ENCODE peak calls at places on chromosomes 11 and 22, in ten cellular contexts. One of them, this sample, is unnamed.

GRCh38 chr11:21588754-21589153 is 604.1 kb upstream of the ANO5 start:
- DNase-seq in heart right ventricle: no peak
- DNase-seq in tibial nerve: no peak
- DNase-seq in lung: no peak
- DNase-seq in fibroblast of lung: no peak
- DNase-seq in PC-3: no peak
- DNase-seq in sigmoid colon: no peak
- DNase-seq in astrocyte: no peak
- DNase-seq in thoracic aorta: no peak
- DNase-seq in aorta: no peak
- DNase-seq in this sample: no peak

GRCh38 chr11:17012712-17013547 is 1.3 kb downstream of the PLEKHA7 start:
- DNase-seq in heart right ventricle: peak; percentile 49
- DNase-seq in tibial nerve: no peak
- DNase-seq in lung: peak; percentile 46
- DNase-seq in fibroblast of lung: peak; percentile 72
- DNase-seq in PC-3: peak; percentile 94
- DNase-seq in sigmoid colon: peak; percentile 74
- DNase-seq in astrocyte: peak; percentile 71
- DNase-seq in thoracic aorta: no peak
- DNase-seq in aorta: peak; percentile 63
- DNase-seq in this sample: no peak

GRCh38 chr11:85756401-85757200 is 54.3 kb downstream of the SYTL2 start:
- DNase-seq in heart right ventricle: no peak
- DNase-seq in tibial nerve: no peak
- DNase-seq in lung: no peak
- DNase-seq in fibroblast of lung: no peak
- DNase-seq in PC-3: peak; percentile 19
- DNase-seq in sigmoid colon: no peak
- DNase-seq in astrocyte: no peak
- DNase-seq in thoracic aorta: no peak
- DNase-seq in aorta: no peak
- DNase-seq in this sample: no peak

GRCh38 chr11:45079075-45079444 is 67.4 kb upstream of the PRDM11 start:
- DNase-seq in heart right ventricle: no peak
- DNase-seq in tibial nerve: no peak
- DNase-seq in lung: no peak
- DNase-seq in fibroblast of lung: no peak
- DNase-seq in PC-3: no peak
- DNase-seq in sigmoid colon: peak; percentile 88
- DNase-seq in astrocyte: no peak
- DNase-seq in thoracic aorta: no peak
- DNase-seq in aorta: no peak
- DNase-seq in this sample: no peak

GRCh38 chr11:20276661-20277000 is 86.9 kb upstream of the HTATIP2 start:
- DNase-seq in heart right ventricle: no peak
- DNase-seq in tibial nerve: no peak
- DNase-seq in lung: no peak
- DNase-seq in fibroblast of lung: no peak
- DNase-seq in PC-3: no peak
- DNase-seq in sigmoid colon: no peak
- DNase-seq in astrocyte: no peak
- DNase-seq in thoracic aorta: no peak
- DNase-seq in aorta: no peak
- DNase-seq in this sample: no peak

GRCh38 chr11:130124096-130124495 is 35.5 kb upstream of the ST14 start:
- DNase-seq in heart right ventricle: peak; percentile 72
- DNase-seq in tibial nerve: peak; percentile 55
- DNase-seq in lung: peak; percentile 90
- DNase-seq in fibroblast of lung: peak; percentile 96
- DNase-seq in PC-3: peak; percentile 96
- DNase-seq in sigmoid colon: peak; percentile 86
- DNase-seq in astrocyte: peak; percentile 80
- DNase-seq in thoracic aorta: peak; percentile 51
- DNase-seq in aorta: peak; percentile 90
- DNase-seq in this sample: peak; percentile 30

GRCh38 chr11:27679136-27680015 is 20.9 kb downstream of the BDNF start:
- DNase-seq in heart right ventricle: no peak
- DNase-seq in tibial nerve: no peak
- DNase-seq in lung: no peak
- DNase-seq in fibroblast of lung: no peak
- DNase-seq in PC-3: no peak
- DNase-seq in sigmoid colon: no peak
- DNase-seq in astrocyte: no peak
- DNase-seq in thoracic aorta: no peak
- DNase-seq in aorta: no peak
- DNase-seq in this sample: no peak

GRCh38 chr11:110679323-110679980 is 32.8 kb downstream of the ARHGAP20 start:
- DNase-seq in heart right ventricle: no peak
- DNase-seq in tibial nerve: no peak
- DNase-seq in lung: no peak
- DNase-seq in fibroblast of lung: peak; percentile 59
- DNase-seq in PC-3: no peak
- DNase-seq in sigmoid colon: no peak
- DNase-seq in astrocyte: peak; percentile 19
- DNase-seq in thoracic aorta: no peak
- DNase-seq in aorta: no peak
- DNase-seq in this sample: peak; percentile 8

GRCh38 chr11:82405392-82405791 is 328.3 kb downstream of the FAM181B start:
- DNase-seq in heart right ventricle: no peak
- DNase-seq in tibial nerve: no peak
- DNase-seq in lung: no peak
- DNase-seq in fibroblast of lung: no peak
- DNase-seq in PC-3: no peak
- DNase-seq in sigmoid colon: no peak
- DNase-seq in astrocyte: no peak
- DNase-seq in thoracic aorta: no peak
- DNase-seq in aorta: no peak
- DNase-seq in this sample: no peak

GRCh38 chr22:31822523-31822922 is 68.7 kb downstream of the DEPDC5 start:
- DNase-seq in heart right ventricle: no peak
- DNase-seq in tibial nerve: no peak
- DNase-seq in lung: no peak
- DNase-seq in fibroblast of lung: no peak
- DNase-seq in PC-3: no peak
- DNase-seq in sigmoid colon: no peak
- DNase-seq in astrocyte: no peak
- DNase-seq in thoracic aorta: no peak
- DNase-seq in aorta: no peak
- DNase-seq in this sample: no peak

GRCh38 chr11:72848846-72849466 is 34.7 kb downstream of the ATG16L2 start:
- DNase-seq in heart right ventricle: no peak
- DNase-seq in tibial nerve: no peak
- DNase-seq in lung: no peak
- DNase-seq in fibroblast of lung: peak; percentile 63
- DNase-seq in PC-3: peak; percentile 73
- DNase-seq in sigmoid colon: no peak
- DNase-seq in astrocyte: no peak
- DNase-seq in thoracic aorta: no peak
- DNase-seq in aorta: peak; percentile 24
- DNase-seq in this sample: no peak

GRCh38 chr11:1854132-1854948 is 1.5 kb downstream of the LSP1 start:
- DNase-seq in heart right ventricle: no peak
- DNase-seq in tibial nerve: no peak
- DNase-seq in lung: no peak
- DNase-seq in fibroblast of lung: no peak
- DNase-seq in PC-3: no peak
- DNase-seq in sigmoid colon: no peak
- DNase-seq in astrocyte: no peak
- DNase-seq in thoracic aorta: no peak
- DNase-seq in aorta: no peak
- DNase-seq in this sample: no peak

GRCh38 chr11:1852271-1852877 is 510 bp upstream of the LSP1 start:
- DNase-seq in heart right ventricle: no peak
- DNase-seq in tibial nerve: no peak
- DNase-seq in lung: no peak
- DNase-seq in fibroblast of lung: no peak
- DNase-seq in PC-3: no peak
- DNase-seq in sigmoid colon: no peak
- DNase-seq in astrocyte: no peak
- DNase-seq in thoracic aorta: no peak
- DNase-seq in aorta: no peak
- DNase-seq in this sample: no peak

GRCh38 chr11:1852885-1853284 is at the start of gene LSP1:
- DNase-seq in heart right ventricle: peak; percentile 25
- DNase-seq in tibial nerve: no peak
- DNase-seq in lung: no peak
- DNase-seq in fibroblast of lung: no peak
- DNase-seq in PC-3: no peak
- DNase-seq in sigmoid colon: no peak
- DNase-seq in astrocyte: no peak
- DNase-seq in thoracic aorta: no peak
- DNase-seq in aorta: peak; percentile 77
- DNase-seq in this sample: no peak

GRCh38 chr11:1854949-1855885 is 2.3 kb downstream of the LSP1 start:
- DNase-seq in heart right ventricle: no peak
- DNase-seq in tibial nerve: no peak
- DNase-seq in lung: no peak
- DNase-seq in fibroblast of lung: no peak
- DNase-seq in PC-3: no peak
- DNase-seq in sigmoid colon: no peak
- DNase-seq in astrocyte: no peak
- DNase-seq in thoracic aorta: no peak
- DNase-seq in aorta: no peak
- DNase-seq in this sample: no peak

GRCh38 chr11:1853376-1854131 is 670 bp downstream of the LSP1 start:
- DNase-seq in heart right ventricle: no peak
- DNase-seq in tibial nerve: no peak
- DNase-seq in lung: no peak
- DNase-seq in fibroblast of lung: no peak
- DNase-seq in PC-3: no peak
- DNase-seq in sigmoid colon: no peak
- DNase-seq in astrocyte: no peak
- DNase-seq in thoracic aorta: no peak
- DNase-seq in aorta: no peak
- DNase-seq in this sample: no peak
- H3K4me3 ChIP-seq in heart right ventricle: peak overlapping the region; percentile 16
- H3K4me3 ChIP-seq in tibial nerve: no peak overlapping the region
- H3K4me3 ChIP-seq in lung: peak overlapping the region; percentile 30
- H3K4me3 ChIP-seq in fibroblast of lung: no peak overlapping the region
- H3K4me3 ChIP-seq in PC-3: no peak overlapping the region
- H3K4me3 ChIP-seq in sigmoid colon: no peak overlapping the region
- H3K4me3 ChIP-seq in astrocyte: no peak overlapping the region
- H3K4me3 ChIP-seq in thoracic aorta: peak overlapping the region; percentile 56
- H3K4me3 ChIP-seq in aorta: no peak overlapping the region
- H3K4me3 ChIP-seq in this sample: no peak overlapping the region

GRCh38 chr11:112784323-112785073 is 176.7 kb upstream of the NCAM1 start:
- DNase-seq in heart right ventricle: peak; percentile 67
- DNase-seq in tibial nerve: no peak
- DNase-seq in lung: no peak
- DNase-seq in fibroblast of lung: peak; percentile 11
- DNase-seq in PC-3: no peak
- DNase-seq in sigmoid colon: peak; percentile 88
- DNase-seq in astrocyte: peak; percentile 94
- DNase-seq in thoracic aorta: peak; percentile 52
- DNase-seq in aorta: peak; percentile 87
- DNase-seq in this sample: no peak
- H3K27me3 ChIP-seq in heart right ventricle: no peaks in the 10 kb centered on the region
- H3K27me3 ChIP-seq in tibial nerve: no peaks in the 10 kb centered on the region
- H3K27me3 ChIP-seq in lung: no peaks in the 10 kb centered on the region
- H3K27me3 ChIP-seq in fibroblast of lung: no peaks in the 10 kb centered on the region
- H3K27me3 ChIP-seq in PC-3: no peaks in the 10 kb centered on the region
- H3K27me3 ChIP-seq in sigmoid colon: no peaks in the 10 kb centered on the region
- H3K27me3 ChIP-seq in astrocyte: no peaks in the 10 kb centered on the region
- H3K27me3 ChIP-seq in thoracic aorta: no peaks in the 10 kb centered on the region
- H3K27me3 ChIP-seq in aorta: no peaks in the 10 kb centered on the region
- H3K27me3 ChIP-seq in this sample: no peaks in the 10 kb centered on the region

DNA sequence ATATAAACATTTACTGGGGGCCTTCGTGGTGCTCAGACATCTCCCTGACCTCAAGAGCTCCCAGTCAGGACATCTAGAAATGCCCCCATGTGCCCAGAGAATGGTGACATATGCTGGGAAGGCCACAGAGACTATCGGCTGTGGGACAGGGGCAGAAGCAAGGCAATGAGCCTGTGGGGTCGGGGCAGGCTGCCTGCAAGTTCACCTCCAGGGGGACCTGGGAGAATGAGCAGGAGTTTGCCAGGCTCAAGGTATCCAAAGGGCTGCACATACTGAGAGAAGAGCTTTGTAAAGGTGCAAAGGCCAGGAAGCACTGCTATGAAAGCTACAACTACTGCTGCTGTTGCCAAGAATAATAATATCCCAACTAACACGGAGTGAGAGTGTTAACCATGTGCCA is 233.9 kb downstream of the TENM4 start:
- DNase-seq in heart right ventricle: no peak
- DNase-seq in tibial nerve: no peak
- DNase-seq in lung: no peak
- DNase-seq in fibroblast of lung: no peak
- DNase-seq in PC-3: no peak
- DNase-seq in sigmoid colon: no peak
- DNase-seq in astrocyte: no peak
- DNase-seq in thoracic aorta: no peak
- DNase-seq in aorta: no peak
- DNase-seq in this sample: no peak
- H3K4me3 ChIP-seq in heart right ventricle: no peak overlapping the region
- H3K4me3 ChIP-seq in tibial nerve: no peak overlapping the region
- H3K4me3 ChIP-seq in lung: no peak overlapping the region
- H3K4me3 ChIP-seq in fibroblast of lung: no peak overlapping the region
- H3K4me3 ChIP-seq in PC-3: no peak overlapping the region
- H3K4me3 ChIP-seq in sigmoid colon: no peak overlapping the region
- H3K4me3 ChIP-seq in astrocyte: no peak overlapping the region
- H3K4me3 ChIP-seq in thoracic aorta: no peak overlapping the region
- H3K4me3 ChIP-seq in aorta: no peak overlapping the region
- H3K4me3 ChIP-seq in this sample: no peak overlapping the region

GRCh38 chr22:39802682-39803081 is 90.9 kb downstream of the ENTHD1 start:
- DNase-seq in heart right ventricle: no peak
- DNase-seq in tibial nerve: no peak
- DNase-seq in lung: no peak
- DNase-seq in fibroblast of lung: no peak
- DNase-seq in PC-3: no peak
- DNase-seq in sigmoid colon: no peak
- DNase-seq in astrocyte: no peak
- DNase-seq in thoracic aorta: no peak
- DNase-seq in aorta: no peak
- DNase-seq in this sample: no peak
- H3K27me3 ChIP-seq in heart right ventricle: peaks cover 53% of the 10 kb centered on the region
- H3K27me3 ChIP-seq in tibial nerve: no peaks in the 10 kb centered on the region
- H3K27me3 ChIP-seq in lung: no peaks in the 10 kb centered on the region
- H3K27me3 ChIP-seq in fibroblast of lung: peaks cover 17% of the 10 kb centered on the region
- H3K27me3 ChIP-seq in PC-3: peaks cover 38% of the 10 kb centered on the region
- H3K27me3 ChIP-seq in sigmoid colon: no peaks in the 10 kb centered on the region
- H3K27me3 ChIP-seq in astrocyte: peaks cover 35% of the 10 kb centered on the region
- H3K27me3 ChIP-seq in thoracic aorta: no peaks in the 10 kb centered on the region
- H3K27me3 ChIP-seq in aorta: no peaks in the 10 kb centered on the region
- H3K27me3 ChIP-seq in this sample: peaks cover 33% of the 10 kb centered on the region

DNA sequence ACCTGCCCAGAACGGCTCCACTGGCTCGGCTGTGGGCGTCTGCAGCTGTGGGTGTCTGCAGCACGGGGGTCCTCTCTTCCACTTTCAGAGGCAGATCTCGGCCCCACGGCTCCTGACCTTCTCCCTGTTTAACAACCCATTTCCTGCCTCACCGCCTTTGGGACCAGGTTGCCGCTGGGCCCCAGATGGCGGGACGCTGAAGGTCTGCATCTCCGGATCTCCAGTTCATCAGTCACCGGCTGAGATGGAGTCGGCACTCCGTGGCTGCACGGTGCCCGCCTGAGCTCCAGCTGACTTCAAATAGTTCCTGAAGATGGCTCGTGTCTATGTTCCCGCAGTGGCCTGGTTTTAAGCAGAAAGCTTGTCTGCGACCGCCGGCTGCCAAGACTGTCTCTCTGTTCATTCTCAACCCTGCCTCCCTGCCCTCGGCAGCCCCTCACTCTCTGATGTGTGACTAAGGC is 475.9 kb downstream of the BRD1 start:
- DNase-seq in heart right ventricle: no peak
- DNase-seq in tibial nerve: no peak
- DNase-seq in lung: no peak
- DNase-seq in fibroblast of lung: no peak
- DNase-seq in PC-3: no peak
- DNase-seq in sigmoid colon: no peak
- DNase-seq in astrocyte: no peak
- DNase-seq in thoracic aorta: no peak
- DNase-seq in aorta: no peak
- DNase-seq in this sample: no peak
- H3K4me3 ChIP-seq in heart right ventricle: no peak overlapping the region
- H3K4me3 ChIP-seq in tibial nerve: no peak overlapping the region
- H3K4me3 ChIP-seq in lung: no peak overlapping the region
- H3K4me3 ChIP-seq in fibroblast of lung: no peak overlapping the region
- H3K4me3 ChIP-seq in PC-3: no peak overlapping the region
- H3K4me3 ChIP-seq in sigmoid colon: no peak overlapping the region
- H3K4me3 ChIP-seq in astrocyte: no peak overlapping the region
- H3K4me3 ChIP-seq in thoracic aorta: no peak overlapping the region
- H3K4me3 ChIP-seq in aorta: no peak overlapping the region
- H3K4me3 ChIP-seq in this sample: no peak overlapping the region